ENCODE peak calls at places on chromosome 9, in nine cellular contexts. F is CD4-positive, alpha-beta T cell; I is A549; Q is right lobe of liver; N is neural progenitor cell; B is WERI-Rb-1; C is heart left ventricle; R is CD8-positive, alpha-beta T cell; U is fibroblast of lung. M is an unnamed sample. For H3K9me3, the result is how much of the 10 kb centered on the place peaks cover.

GRCh38 chr9:120383999-120384924 is 195.7 kb downstream of the CDK5RAP2 start:
- DNase-seq in Q (peak), I (no peak), B (no peak), N (peak), R (no peak), U (peak), F (no peak), C (peak), M (no peak)

GRCh38 chr9:116465591-116466288 is 221.4 kb upstream of the TRIM32 start:
- DNase-seq in Q (no peak), F (no peak), B (peak), N (no peak), C (no peak), I (no peak), U (no peak), R (no peak), M (no peak)

GRCh38 chr9:101176384-101176783 is 147.9 kb downstream of the PLPPR1 start:
- DNase-seq in N (no peak), R (no peak), I (no peak), F (no peak), C (no peak), B (no peak), Q (no peak), U (no peak), M (no peak)

GRCh38 chr9:7910426-7911015 is 110.9 kb upstream of the DMAC1 start:
- DNase-seq in Q (no peak), U (peak), I (no peak), B (no peak), C (peak), N (no peak), R (no peak), F (no peak), M (no peak)

GRCh38 chr9:129665814-129666511 is 516 bp downstream of the PRRX2 start:
- DNase-seq in R (no peak), U (no peak), B (no peak), I (no peak), C (no peak), N (peak), Q (no peak), F (no peak), M (no peak)

GRCh38 chr9:93671030-93671358 is 94.6 kb downstream of the PHF2 start:
- DNase-seq in Q (peak), C (no peak), B (no peak), N (no peak), U (no peak), R (no peak), I (no peak), F (no peak), M (no peak)

GRCh38 chr9:71472400-71472799 is 295.9 kb downstream of the CEMIP2 start:
- DNase-seq in R (no peak), Q (no peak), I (no peak), N (peak), F (no peak), U (no peak), C (no peak), B (no peak), M (no peak)

GRCh38 chr9:13113751-13114150 is 165.7 kb downstream of the MPDZ start:
- DNase-seq in C (no peak), U (peak), F (no peak), N (no peak), R (no peak), Q (no peak), B (no peak), I (no peak), M (no peak)

DNA sequence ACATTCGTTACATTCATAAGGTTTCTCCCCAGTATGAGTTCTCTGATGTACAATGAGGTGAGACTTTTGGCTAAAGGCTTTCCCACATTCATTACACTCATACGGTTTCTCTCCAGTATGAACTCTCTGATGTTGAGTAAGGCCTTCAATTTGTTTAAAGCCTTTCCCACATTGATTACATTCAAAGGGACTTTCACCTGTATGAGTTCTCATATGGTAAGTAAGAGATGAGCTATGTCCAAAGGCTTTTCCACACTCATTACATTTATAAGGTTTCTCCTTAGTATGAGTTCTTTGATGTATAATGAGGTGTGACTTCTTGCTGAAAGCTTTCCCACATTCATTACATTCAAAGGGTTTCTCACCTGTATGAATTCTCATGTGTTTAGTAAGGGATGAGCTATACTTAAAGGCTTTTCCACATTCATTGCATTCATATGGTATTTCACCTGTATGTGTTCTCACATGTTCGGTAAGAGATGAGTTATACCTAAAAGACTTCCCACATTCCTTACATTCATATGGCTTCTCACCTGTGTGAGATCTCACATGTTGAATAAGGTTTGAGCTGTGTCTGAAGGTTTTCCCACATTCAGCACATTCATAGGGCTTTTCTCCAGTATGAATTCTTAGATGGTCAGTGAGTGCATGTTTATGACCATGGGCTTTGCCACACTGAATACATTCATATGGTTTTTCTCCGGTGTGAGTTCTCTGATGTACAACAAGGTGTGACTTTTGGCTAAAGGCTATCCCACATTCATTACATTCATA is 13.5 kb downstream of the ZFP37 start:
- DNase-seq in F (no peak), N (no peak), R (no peak), I (no peak), C (no peak), U (peak), Q (no peak), B (no peak), M (no peak)
- H3K9me3 ChIP-seq in F (half or more), N (half or more), R (half or more), I (half or more), C (half or more), U (under half), Q (under half), B (half or more), M (under half)

GRCh38 chr9:65426231-65426630 is 141.2 kb upstream of the FOXD4L5 start:
- DNase-seq in N (no peak), R (no peak), B (no peak), C (no peak), Q (no peak), I (no peak), F (no peak), U (no peak), M (no peak)
- H3K9me3 ChIP-seq in N (under half), R (under half), B (under half), C (under half), Q (under half), I (under half), F (under half), U (under half), M (under half)

GRCh38 chr9:137353223-137354152 is 51.4 kb upstream of the NRARP start:
- DNase-seq in U (no peak), I (no peak), R (no peak), Q (peak), F (no peak), N (no peak), B (no peak), C (peak), M (no peak)

GRCh38 chr9:137351781-137352501 is 49.9 kb upstream of the NRARP start:
- DNase-seq in U (no peak), R (no peak), I (no peak), C (no peak), N (no peak), Q (no peak), B (no peak), F (no peak), M (no peak)

GRCh38 chr9:137354153-137354844 is 52.2 kb upstream of the NRARP start:
- DNase-seq in R (no peak), I (no peak), N (no peak), U (no peak), C (no peak), F (no peak), Q (no peak), B (no peak), M (no peak)

GRCh38 chr9:137350696-137351584 is 48.9 kb upstream of the NRARP start:
- DNase-seq in N (no peak), Q (no peak), R (no peak), F (no peak), B (no peak), U (no peak), C (no peak), I (no peak), M (no peak)

GRCh38 chr9:137352511-137353222 is 50.6 kb upstream of the NRARP start:
- DNase-seq in Q (no peak), I (no peak), B (no peak), C (no peak), N (no peak), R (no peak), F (no peak), U (no peak), M (no peak)
- H3K9me3 ChIP-seq in Q (under half), I (under half), B (under half), C (under half), N (under half), R (under half), F (under half), U (under half), M (under half)

GRCh38 chr9:118647331-118647730 is 721.9 kb downstream of the BRINP1 start:
- DNase-seq in C (no peak), B (no peak), I (no peak), F (no peak), Q (no peak), U (no peak), N (no peak), R (no peak), M (no peak)
- H3K9me3 ChIP-seq in C (under half), B (under half), I (under half), F (under half), Q (under half), U (under half), N (under half), R (under half), M (under half)

GRCh38 chr9:137973829-137974416 is 96.3 kb downstream of the CACNA1B start:
- DNase-seq in F (no peak), C (no peak), I (no peak), U (no peak), R (no peak), B (no peak), Q (peak), N (no peak), M (no peak)
- H3K9me3 ChIP-seq in F (under half), C (under half), I (under half), U (under half), R (under half), B (under half), Q (under half), N (under half), M (under half)

GRCh38 chr9:65449423-65449822 is 164.4 kb upstream of the FOXD4L5 start:
- DNase-seq in Q (peak), B (no peak), C (no peak), I (no peak), F (no peak), N (no peak), U (no peak), R (no peak), M (peak)

DNA sequence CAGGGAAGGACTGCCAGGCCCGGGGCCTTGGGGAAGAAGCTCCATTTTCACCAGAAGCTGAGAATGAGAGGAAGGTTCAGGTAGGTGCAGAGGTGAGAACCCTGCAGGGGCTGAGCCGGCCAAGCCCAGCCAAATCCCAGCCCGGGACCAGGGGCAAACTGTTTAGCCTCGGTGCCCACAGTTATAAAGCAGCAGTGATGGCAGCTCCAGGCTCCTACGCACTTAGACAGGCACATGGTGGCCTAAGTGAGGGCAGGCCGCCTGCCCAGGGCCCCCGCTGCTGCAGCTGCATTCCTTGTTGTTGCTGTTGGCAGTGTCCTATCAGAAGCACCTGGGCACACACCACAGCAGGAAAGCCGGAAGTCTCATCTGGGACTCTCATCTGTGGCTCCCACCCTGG is 159.9 kb upstream of the FOXD4L5 start:
- DNase-seq in N (no peak), I (no peak), Q (no peak), F (no peak), U (no peak), R (no peak), B (no peak), C (no peak), M (peak)
- H3K9me3 ChIP-seq in N (under half), I (under half), Q (under half), F (under half), U (under half), R (under half), B (under half), C (under half), M (under half)

GRCh38 chr9:15357050-15357653 is 50.1 kb upstream of the TTC39B start:
- DNase-seq in F (peak), R (peak), Q (no peak), N (peak), U (no peak), B (peak), I (no peak), C (no peak), M (no peak)
- H3K9me3 ChIP-seq in F (under half), R (under half), Q (under half), N (under half), U (under half), B (under half), I (under half), C (under half), M (under half)

DNA sequence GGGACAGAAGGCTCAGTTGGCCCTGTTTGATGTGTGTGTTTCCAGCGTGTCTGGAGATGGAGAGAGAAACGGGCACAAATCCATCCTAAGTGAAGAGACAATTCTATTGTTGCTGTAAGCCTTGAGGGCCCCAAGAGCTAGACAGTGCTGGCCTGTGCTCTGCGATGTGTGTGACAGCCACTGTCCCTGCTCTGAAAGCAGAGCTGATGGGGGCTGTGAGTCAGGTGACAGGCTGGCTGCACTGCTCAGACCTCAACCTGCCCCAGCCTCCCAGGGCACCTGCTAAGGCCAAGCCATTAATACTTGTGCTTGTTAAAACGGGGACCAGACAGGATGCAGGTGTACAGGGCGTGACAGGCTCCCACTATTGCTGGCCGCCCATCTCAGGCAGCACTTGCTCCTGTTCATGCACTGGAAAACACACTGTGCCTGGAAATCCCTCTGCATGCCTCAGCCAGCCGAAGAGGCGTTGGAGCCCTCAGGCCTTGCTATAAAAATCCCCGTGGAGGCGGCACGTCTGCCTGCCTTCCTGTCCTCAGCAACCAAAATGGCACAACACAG is 44.6 kb upstream of the SEMA4D start:
- DNase-seq in R (no peak), F (no peak), C (no peak), U (no peak), N (no peak), I (no peak), B (no peak), Q (peak), M (no peak)
- H3K9me3 ChIP-seq in R (under half), F (under half), C (under half), U (under half), N (under half), I (under half), B (under half), Q (under half), M (under half)

DNA sequence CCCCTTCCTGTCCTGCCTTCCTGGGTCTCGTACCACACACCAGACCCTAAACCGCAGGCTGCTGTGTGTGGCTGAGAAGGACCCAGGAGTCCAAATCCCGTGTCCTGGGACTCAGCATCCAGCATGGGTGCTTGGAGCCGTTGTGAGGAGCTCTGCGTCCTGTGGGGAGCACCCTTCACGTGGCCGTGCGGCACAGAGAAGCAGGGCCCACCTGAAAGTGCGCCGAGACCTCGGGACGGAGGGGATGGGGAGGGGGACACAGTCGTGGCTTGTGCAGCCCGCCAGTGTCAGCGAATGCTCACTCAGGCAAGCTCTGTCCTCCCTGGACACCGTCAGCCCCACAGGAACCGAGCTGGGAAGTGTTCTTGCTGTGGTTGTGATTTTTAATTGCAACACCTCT is 244.6 kb downstream of the CACNA1B start:
- DNase-seq in U (no peak), N (no peak), R (no peak), C (no peak), Q (no peak), I (no peak), F (no peak), B (no peak), M (no peak)
- H3K9me3 ChIP-seq in U (under half), N (under half), R (under half), C (under half), Q (under half), I (under half), F (under half), B (under half), M (under half)